ENCODE peak calls at places on chromosomes 2 and 18, in ten cellular contexts. I, M, W, C, B, X, U, T, J and A are unnamed samples.

GRCh38 chr18:2087877-2088673 is 483.2 kb downstream of the METTL4 start:
- DNase-seq in I (peak), M (no peak), W (peak), C (no peak), B (peak), X (no peak), U (peak), T (no peak), J (peak), A (peak)

GRCh38 chr18:8998481-8999217 is 103.8 kb upstream of the NDUFV2 start:
- DNase-seq in I (no peak), M (no peak), W (no peak), C (no peak), B (peak), X (no peak), U (no peak), T (no peak), J (no peak), A (no peak)

GRCh38 chr2:25131567-25132295 is 36.6 kb downstream of the POMC start:
- DNase-seq in I (no peak), M (no peak), W (peak), C (no peak), B (peak), X (no peak), U (no peak), T (no peak), J (peak), A (peak)

GRCh38 chr2:8545676-8546318 is 136.1 kb upstream of the ID2 start:
- DNase-seq in I (no peak), M (no peak), W (no peak), C (no peak), B (no peak), X (no peak), U (no peak), T (no peak), J (no peak), A (peak)

GRCh38 chr2:62467475-62468321 is 38.3 kb downstream of the TMEM17 start:
- DNase-seq in I (no peak), M (no peak), W (no peak), C (no peak), B (peak), X (no peak), U (peak), T (no peak), J (no peak), A (peak)

GRCh38 chr2:127968610-127969339 is 59.1 kb downstream of the SAP130 start:
- DNase-seq in I (no peak), M (no peak), W (no peak), C (no peak), B (no peak), X (no peak), U (no peak), T (no peak), J (no peak), A (no peak)

GRCh38 chr2:234038076-234038802 is 12.3 kb upstream of the SPP2 start:
- DNase-seq in I (no peak), M (no peak), W (no peak), C (no peak), B (no peak), X (no peak), U (no peak), T (no peak), J (no peak), A (no peak)

GRCh38 chr2:70381821-70382220 is 80.0 kb upstream of the FAM136A start:
- DNase-seq in I (no peak), M (no peak), W (no peak), C (no peak), B (peak), X (no peak), U (no peak), T (no peak), J (no peak), A (no peak)

GRCh38 chr2:177909962-177910361 is 162.6 kb downstream of the PDE11A start:
- DNase-seq in I (no peak), M (no peak), W (no peak), C (no peak), B (no peak), X (no peak), U (no peak), T (no peak), J (no peak), A (no peak)

GRCh38 chr2:175203621-175204496 is 22.3 kb upstream of the ATP5MC3 start:
- DNase-seq in I (peak), M (no peak), W (peak), C (no peak), B (peak), X (peak), U (peak), T (peak), J (peak), A (no peak)

GRCh38 chr2:134279417-134279816 is 25.5 kb downstream of the MGAT5 start:
- DNase-seq in I (no peak), M (no peak), W (no peak), C (no peak), B (no peak), X (no peak), U (no peak), T (no peak), J (no peak), A (no peak)

GRCh38 chr2:216606551-216607527 is 26.4 kb upstream of the IGFBP2 start:
- DNase-seq in I (no peak), M (no peak), W (no peak), C (no peak), B (no peak), X (no peak), U (no peak), T (no peak), J (no peak), A (no peak)

GRCh38 chr18:22106536-22107292 is 62.7 kb upstream of the GATA6 start:
- DNase-seq in I (no peak), M (no peak), W (peak), C (no peak), B (no peak), X (no peak), U (no peak), T (no peak), J (no peak), A (no peak)

GRCh38 chr2:16476168-16476567 is 189.5 kb downstream of the CYRIA start:
- DNase-seq in I (no peak), M (no peak), W (no peak), C (no peak), B (no peak), X (no peak), U (no peak), T (no peak), J (no peak), A (no peak)

GRCh38 chr2:101759162-101759561 is 61.7 kb downstream of the MAP4K4 start:
- DNase-seq in I (no peak), M (peak), W (no peak), C (peak), B (peak), X (no peak), U (no peak), T (peak), J (no peak), A (no peak)

GRCh38 chr2:12320027-12320734 is 396.6 kb upstream of the TRIB2 start:
- DNase-seq in I (no peak), M (peak), W (peak), C (no peak), B (peak), X (no peak), U (no peak), T (no peak), J (no peak), A (no peak)

GRCh38 chr2:147365577-147365976 is 479.3 kb upstream of the ACVR2A start:
- DNase-seq in I (no peak), M (no peak), W (no peak), C (no peak), B (peak), X (no peak), U (no peak), T (no peak), J (no peak), A (no peak)

GRCh38 chr2:47082976-47083375 is 72.1 kb downstream of the STPG4 start:
- DNase-seq in I (no peak), M (no peak), W (no peak), C (no peak), B (no peak), X (no peak), U (no peak), T (no peak), J (no peak), A (no peak)

GRCh38 chr2:47086054-47086471 is 69.0 kb downstream of the STPG4 start:
- DNase-seq in I (no peak), M (peak), W (no peak), C (no peak), B (no peak), X (peak), U (peak), T (no peak), J (no peak), A (no peak)

GRCh38 chr2:47080888-47081301 is 74.2 kb downstream of the STPG4 start:
- DNase-seq in I (peak), M (no peak), W (no peak), C (no peak), B (no peak), X (no peak), U (no peak), T (no peak), J (no peak), A (no peak)

GRCh38 chr2:47083886-47084682 is 71.0 kb downstream of the STPG4 start:
- DNase-seq in I (peak), M (peak), W (no peak), C (no peak), B (peak), X (no peak), U (peak), T (no peak), J (peak), A (peak)

GRCh38 chr2:47083485-47083884 is 71.6 kb downstream of the STPG4 start:
- DNase-seq in I (no peak), M (no peak), W (no peak), C (no peak), B (no peak), X (no peak), U (no peak), T (no peak), J (no peak), A (no peak)
- H3K4me3 ChIP-seq in I (no peak), M (no peak), W (no peak), C (no peak), B (no peak), X (no peak), U (no peak), T (no peak), J (no peak), A (no peak)

GRCh38 chr2:98823196-98824166 is 92.5 kb upstream of the MGAT4A start:
- DNase-seq in I (no peak), M (no peak), W (no peak), C (no peak), B (no peak), X (no peak), U (peak), T (no peak), J (peak), A (no peak)

GRCh38 chr2:98824256-98825042 is 93.5 kb upstream of the MGAT4A start:
- DNase-seq in I (no peak), M (no peak), W (no peak), C (no peak), B (no peak), X (no peak), U (no peak), T (no peak), J (no peak), A (no peak)

GRCh38 chr2:98821629-98822135 is 90.8 kb upstream of the MGAT4A start:
- DNase-seq in I (no peak), M (peak), W (no peak), C (no peak), B (no peak), X (no peak), U (no peak), T (no peak), J (no peak), A (no peak)

GRCh38 chr2:98825043-98825350 is 94.1 kb upstream of the MGAT4A start:
- DNase-seq in I (no peak), M (no peak), W (no peak), C (no peak), B (no peak), X (no peak), U (no peak), T (no peak), J (no peak), A (no peak)

GRCh38 chr2:98822301-98823164 is 91.6 kb upstream of the MGAT4A start:
- DNase-seq in I (no peak), M (no peak), W (peak), C (no peak), B (no peak), X (no peak), U (peak), T (no peak), J (peak), A (peak)
- TF ChIP-seq CTCF in I (no peak), M (peak), W (peak), C (no peak), B (peak), X (no peak), U (no peak), T (no peak), J (peak), A (peak)

GRCh38 chr2:112692496-112692911 is 28.3 kb upstream of the NT5DC4 start:
- DNase-seq in I (no peak), M (no peak), W (no peak), C (peak), B (peak), X (no peak), U (peak), T (peak), J (no peak), A (peak)
- H3K4me3 ChIP-seq in I (no peak), M (no peak), W (no peak), C (no peak), B (no peak), X (no peak), U (no peak), T (no peak), J (no peak), A (no peak)

GRCh38 chr18:49948975-49949374 is 135.6 kb upstream of the ACAA2 start:
- DNase-seq in I (no peak), M (no peak), W (no peak), C (no peak), B (no peak), X (no peak), U (no peak), T (no peak), J (no peak), A (no peak)

GRCh38 chr18:49949991-49950395 is 136.7 kb upstream of the ACAA2 start:
- DNase-seq in I (no peak), M (no peak), W (no peak), C (no peak), B (no peak), X (no peak), U (no peak), T (no peak), J (no peak), A (no peak)

DNA sequence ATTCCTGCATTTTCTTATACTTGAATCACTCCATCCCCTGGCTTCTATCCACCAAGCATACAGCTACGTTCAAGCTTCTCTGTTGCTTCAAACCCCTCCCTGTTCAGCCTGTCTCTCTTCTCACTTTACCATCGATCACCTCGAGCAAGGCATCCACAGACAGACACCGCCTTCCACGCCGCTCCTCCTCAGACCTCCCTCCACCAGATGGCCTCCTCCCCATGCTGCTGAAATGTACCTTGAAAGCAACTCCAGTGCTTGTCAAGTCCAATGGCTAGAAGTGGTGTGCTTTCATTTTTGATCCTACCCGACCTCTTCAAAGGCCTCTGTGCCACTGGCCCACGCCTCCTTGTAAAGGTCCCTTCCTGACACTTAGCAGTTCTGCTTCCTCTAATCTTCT is 131.3 kb upstream of the ACAA2 start:
- DNase-seq in I (peak), M (no peak), W (peak), C (no peak), B (peak), X (peak), U (no peak), T (no peak), J (no peak), A (no peak)
- TF ChIP-seq CTCF in I (peak), M (no peak), W (no peak), C (peak), B (no peak), X (peak), U (peak), T (no peak), J (peak), A (peak)

GRCh38 chr2:6073260-6074141 is 381.3 kb downstream of the SOX11 start:
- DNase-seq in I (no peak), M (no peak), W (no peak), C (no peak), B (no peak), X (no peak), U (no peak), T (peak), J (no peak), A (no peak)
- H3K4me3 ChIP-seq in I (no peak), M (no peak), W (no peak), C (no peak), B (no peak), X (no peak), U (no peak), T (peak), J (no peak), A (no peak)

GRCh38 chr2:38598200-38598990 is 4.3 kb downstream of the HNRNPLL start:
- DNase-seq in I (no peak), M (no peak), W (no peak), C (no peak), B (no peak), X (no peak), U (no peak), T (no peak), J (no peak), A (no peak)

GRCh38 chr2:38598991-38599295 is 3.8 kb downstream of the HNRNPLL start:
- DNase-seq in I (no peak), M (no peak), W (no peak), C (no peak), B (peak), X (no peak), U (no peak), T (no peak), J (no peak), A (no peak)

GRCh38 chr2:38601061-38601460 is 1.7 kb downstream of the HNRNPLL start:
- DNase-seq in I (no peak), M (no peak), W (no peak), C (no peak), B (no peak), X (no peak), U (no peak), T (no peak), J (no peak), A (no peak)

GRCh38 chr2:38600242-38600891 is 2.4 kb downstream of the HNRNPLL start:
- DNase-seq in I (no peak), M (no peak), W (no peak), C (no peak), B (peak), X (peak), U (no peak), T (no peak), J (no peak), A (no peak)

DNA sequence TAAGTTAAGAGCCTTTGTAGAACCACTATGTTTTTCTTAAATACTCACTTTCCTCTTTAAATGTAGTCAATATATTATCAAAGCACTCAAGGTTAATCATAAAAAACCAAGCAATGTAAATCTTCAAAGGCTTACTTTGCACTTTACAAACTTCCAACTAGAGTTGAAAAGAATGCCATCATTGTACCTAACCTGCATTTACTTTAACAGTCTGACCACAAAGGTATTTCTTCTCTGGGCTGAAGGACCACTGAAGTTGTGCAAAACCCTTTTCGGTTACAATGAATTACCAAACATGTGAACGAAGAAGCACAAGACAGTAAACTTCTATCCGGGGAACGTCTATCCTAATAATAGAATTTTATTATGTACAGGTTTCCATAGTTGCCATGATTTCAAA is 3.0 kb downstream of the HNRNPLL start:
- DNase-seq in I (no peak), M (no peak), W (no peak), C (no peak), B (peak), X (no peak), U (no peak), T (no peak), J (no peak), A (no peak)
- TF ChIP-seq CTCF in I (no peak), M (no peak), W (no peak), C (no peak), B (no peak), X (no peak), U (no peak), T (no peak), J (no peak), A (no peak)